ENCODE peak calls at places on chromosomes 6 and 20, in four cellular contexts. Z, T, V and S are unnamed samples.

GRCh38 chr6:2899596-2899995 is 3.5 kb downstream of the SERPINB9 start:
- DNase-seq in Z (no peak), T (no peak), V (no peak), S (no peak)

GRCh38 chr6:142846883-142847287 is 98.1 kb downstream of the HIVEP2 start:
- DNase-seq in Z (peak; percentile 95), T (no peak), V (peak; percentile 76), S (no peak)

GRCh38 chr6:17705778-17706579 is 746 bp downstream of the NUP153 start:
- DNase-seq in Z (peak; percentile 67), T (no peak), V (peak; percentile 72), S (peak; percentile 69)

GRCh38 chr6:1600764-1601615 is 8.7 kb upstream of the FOXC1 start:
- DNase-seq in Z (no peak), T (no peak), V (no peak), S (no peak)

GRCh38 chr6:13469688-13470087 is 17.7 kb downstream of the GFOD1 start:
- DNase-seq in Z (no peak), T (no peak), V (no peak), S (no peak)

GRCh38 chr6:47733879-47734558 is 35.6 kb downstream of the ADGRF4 start:
- DNase-seq in Z (peak; percentile 4), T (no peak), V (peak; percentile 10), S (no peak)

GRCh38 chr6:48016027-48016755 is 94.8 kb downstream of the PTCHD4 start:
- DNase-seq in Z (no peak), T (no peak), V (peak; percentile 2), S (no peak)

GRCh38 chr20:49367113-49367512 is 89.3 kb upstream of the ZNFX1 start:
- DNase-seq in Z (no peak), T (no peak), V (no peak), S (no peak)

GRCh38 chr6:19802656-19803055 is 34.5 kb upstream of the ID4 start:
- DNase-seq in Z (no peak), T (no peak), V (no peak), S (no peak)

GRCh38 chr6:19806971-19807396 is 30.2 kb upstream of the ID4 start:
- DNase-seq in Z (no peak), T (no peak), V (no peak), S (no peak)

GRCh38 chr6:19803331-19804330 is 33.5 kb upstream of the ID4 start:
- DNase-seq in Z (peak; percentile 19), T (no peak), V (no peak), S (no peak)

GRCh38 chr6:19804362-19805145 is 32.6 kb upstream of the ID4 start:
- DNase-seq in Z (peak; percentile 96), T (peak; percentile 82), V (peak; percentile 98), S (peak; percentile 93)

DNA sequence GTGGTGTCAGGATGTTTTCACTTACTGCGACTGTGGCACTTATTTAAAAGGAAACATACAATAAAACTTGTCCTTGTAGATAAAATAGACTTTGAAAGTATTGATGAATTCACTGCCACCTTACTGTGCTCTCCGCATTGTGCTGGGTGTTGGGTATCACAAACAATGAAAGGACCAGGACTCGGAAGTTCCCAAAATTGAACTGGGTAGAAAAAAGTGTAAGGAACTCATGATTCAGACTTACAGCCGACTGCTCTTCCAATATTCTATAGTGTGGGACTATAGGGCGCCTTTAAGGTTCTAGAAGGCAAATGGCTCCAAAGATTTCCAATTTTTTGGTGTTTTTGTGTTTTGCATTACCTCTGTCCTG is 32.0 kb upstream of the ID4 start:
- DNase-seq in Z (peak; percentile 14), T (no peak), V (no peak), S (no peak)
- H2AK5ac ChIP-seq in Z (peak overlapping the region; percentile 86), T (no peak overlapping the region), V (peak overlapping the region; percentile 17), S (no peak overlapping the region)

GRCh38 chr6:35034411-35035171 is 106.5 kb downstream of the TCP11 start:
- DNase-seq in Z (no peak), T (no peak), V (no peak), S (no peak)
- H4K91ac ChIP-seq in Z (no peak overlapping the region), T (peak overlapping the region; percentile 56), V (no peak overlapping the region), S (no peak overlapping the region)

DNA sequence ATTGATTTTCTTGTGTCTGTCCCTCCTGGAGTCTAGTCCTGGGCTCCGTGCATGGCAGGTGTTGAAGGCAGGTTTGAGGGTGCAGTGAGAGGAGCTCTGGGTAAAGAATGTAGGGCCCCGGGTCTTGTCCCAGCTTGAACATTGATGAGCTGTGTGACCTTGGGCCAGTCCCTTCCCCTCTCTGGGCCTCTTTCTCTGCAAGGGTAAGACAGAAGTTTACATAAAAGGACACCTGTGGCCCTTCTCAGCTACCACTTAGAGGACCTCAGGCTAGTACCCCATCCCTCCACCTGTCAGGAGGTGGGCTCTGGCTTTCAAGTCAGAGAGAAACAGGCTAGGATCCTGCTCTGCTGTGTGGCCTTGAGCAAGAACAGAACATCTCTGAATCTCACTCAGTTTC is 55.3 kb upstream of the CTNNBL1 start:
- DNase-seq in Z (no peak), T (no peak), V (no peak), S (no peak)
- H2AK5ac ChIP-seq in Z (no peak overlapping the region), T (no peak overlapping the region), V (no peak overlapping the region), S (no peak overlapping the region)

DNA sequence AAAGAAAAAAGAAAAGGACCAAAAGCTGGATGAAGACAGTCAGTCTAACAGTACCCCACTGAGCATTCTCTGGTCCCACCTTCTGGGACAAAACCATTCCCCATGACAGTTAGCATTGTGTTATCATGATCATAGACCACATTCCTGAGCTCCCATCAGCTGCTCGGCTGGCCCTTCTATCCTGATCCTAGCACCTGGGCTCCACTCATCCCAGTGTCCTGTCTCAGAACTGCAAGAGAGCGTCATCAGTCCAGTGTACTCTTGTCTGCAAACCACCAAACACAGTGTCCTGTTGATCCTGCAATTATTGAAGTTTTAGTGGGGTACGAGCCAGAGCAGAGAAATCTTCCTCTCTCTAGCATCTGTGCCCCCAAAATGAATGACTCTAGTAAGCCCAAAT is 16.0 kb upstream of the TAAR1 start:
- DNase-seq in Z (no peak), T (no peak), V (no peak), S (no peak)
- H4K91ac ChIP-seq in Z (no peak overlapping the region), T (no peak overlapping the region), V (no peak overlapping the region), S (no peak overlapping the region)

GRCh38 chr6:43497694-43498093 is 12.5 kb downstream of the LRRC73 start:
- DNase-seq in Z (no peak), T (no peak), V (no peak), S (no peak)
- H2AK5ac ChIP-seq in Z (peak overlapping the region; percentile 76), T (no peak overlapping the region), V (no peak overlapping the region), S (no peak overlapping the region)

DNA sequence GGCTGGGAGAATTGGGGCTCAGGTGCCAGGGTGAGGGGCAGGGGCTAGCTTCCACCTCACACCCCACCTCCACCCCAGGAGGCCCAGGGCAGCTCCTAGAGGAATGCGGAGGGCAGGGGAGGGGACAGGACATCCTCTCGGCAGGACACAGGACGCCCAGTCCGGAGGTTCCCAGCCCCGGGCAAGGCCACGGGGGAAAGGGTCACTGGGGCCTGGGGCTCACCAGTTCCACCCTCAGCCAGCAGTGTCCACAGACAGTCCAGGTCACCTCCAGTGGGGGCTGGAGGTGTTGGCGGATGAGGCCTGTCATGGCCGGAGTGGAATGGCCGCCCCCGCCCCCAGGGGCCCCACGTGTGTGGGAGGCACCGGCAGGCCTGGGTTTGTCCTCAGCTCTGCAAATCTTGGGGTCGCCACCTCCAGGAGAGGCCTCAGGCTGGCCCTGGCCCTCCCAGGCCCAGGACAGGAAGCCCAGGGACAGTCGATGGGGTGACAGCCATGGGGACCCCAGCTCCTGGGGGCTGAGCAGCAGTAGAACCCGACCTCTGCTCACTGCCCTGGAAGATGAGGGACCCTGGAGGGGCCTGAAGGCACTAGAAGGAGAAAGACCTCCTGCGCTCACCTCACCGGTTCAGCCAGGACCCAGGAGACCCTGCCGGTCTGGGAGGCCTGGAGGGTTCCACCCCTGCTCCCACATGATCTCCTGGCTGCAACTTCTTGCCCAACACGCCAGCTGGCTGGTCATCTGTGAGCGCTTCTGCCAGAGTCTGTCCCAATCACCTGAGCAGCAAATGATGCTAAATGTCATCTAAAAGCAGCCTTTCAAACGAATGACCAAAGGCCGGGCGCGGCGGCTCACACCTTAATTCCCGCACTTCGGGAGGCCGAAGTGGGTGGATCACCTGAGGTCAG is 13.0 kb upstream of the ABHD16B start:
- DNase-seq in Z (no peak), T (no peak), V (no peak), S (no peak)
- H4K91ac ChIP-seq in Z (no peak overlapping the region), T (peak overlapping the region; percentile 99), V (peak overlapping the region; percentile 69), S (peak overlapping the region; percentile 96)

DNA sequence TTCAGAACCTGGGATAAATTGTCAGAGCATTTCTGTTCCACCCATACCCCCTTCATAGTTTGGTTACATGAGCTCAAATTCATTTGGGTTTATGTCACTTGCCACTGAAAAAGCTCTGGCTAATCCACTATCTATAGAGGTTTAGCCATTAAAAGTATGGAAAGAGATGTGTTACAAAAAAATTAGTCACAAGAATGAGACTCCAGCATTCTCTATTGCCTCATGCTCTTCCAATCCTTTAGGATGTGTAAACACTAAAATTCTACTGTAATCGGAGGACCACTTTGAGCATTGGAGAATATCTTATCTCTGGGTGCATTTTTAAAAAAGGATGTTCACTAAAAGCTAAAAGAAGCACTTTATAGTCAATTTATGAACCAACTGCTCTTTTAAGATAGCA is 297.6 kb upstream of the TCF21 start:
- DNase-seq in Z (peak; percentile 57), T (no peak), V (no peak), S (no peak)
- H2AK5ac ChIP-seq in Z (no peak overlapping the region), T (no peak overlapping the region), V (no peak overlapping the region), S (no peak overlapping the region)